ENCODE peak calls at places on chromosomes 12 and 14, in four cellular contexts. I is ELF-1, V is M059J, H is amygdala. L is an unnamed sample.

GRCh38 chr12:46256942-46257341 is 11.9 kb downstream of the SLC38A1 start:
- DNase-seq in H (no peak), I (peak), V (no peak), L (no peak)

GRCh38 chr12:28872654-28873268 is 276.3 kb upstream of the FAR2 start:
- DNase-seq in I (peak), H (no peak), V (peak), L (peak)

GRCh38 chr14:58327019-58327418 is 28.7 kb downstream of the ARID4A start:
- DNase-seq in V (no peak), I (no peak), H (no peak), L (no peak)

GRCh38 chr12:128286970-128287369 is 20.0 kb downstream of the TMEM132C start:
- DNase-seq in H (no peak), V (no peak), I (no peak), L (no peak)

GRCh38 chr12:71746983-71747611 is 7.6 kb upstream of the RAB21 start:
- DNase-seq in I (peak), V (peak), H (no peak), L (peak)

GRCh38 chr12:106804668-106805067 is 30.2 kb downstream of the RIC8B start:
- DNase-seq in I (no peak), H (no peak), V (no peak), L (no peak)

GRCh38 chr12:47896633-47897032 is 8.2 kb downstream of the VDR start:
- DNase-seq in I (peak), H (no peak), V (peak), L (peak)

GRCh38 chr12:768434-768833 is 16.1 kb downstream of the WNK1 start:
- DNase-seq in I (no peak), V (no peak), H (no peak), L (no peak)

GRCh38 chr12:91542048-91542447 is 359.4 kb upstream of the DCN start:
- DNase-seq in V (no peak), I (no peak), H (no peak), L (no peak)

GRCh38 chr14:31070431-31070830 is 44.3 kb upstream of the STRN3 start:
- DNase-seq in I (peak), H (no peak), V (peak), L (peak)

L was measured in A172.